ENCODE peak calls at places on chromosomes 2 and 18, in five cellular contexts. One of them, this sample, is unnamed.

GRCh38 chr2:37676274-37676673 is 4.8 kb upstream of the CDC42EP3 start:
- DNase-seq in left ventricle myocardium inferior: no peak
- DNase-seq in GM06990: no peak
- DNase-seq in HL-60: no peak
- DNase-seq in kidney: no peak
- DNase-seq in this sample: no peak

GRCh38 chr2:142870516-142870915 is 6.9 kb upstream of the KYNU start:
- DNase-seq in HL-60: no peak
- DNase-seq in left ventricle myocardium inferior: no peak
- DNase-seq in GM06990: no peak
- DNase-seq in kidney: no peak
- DNase-seq in this sample: no peak

GRCh38 chr2:41791523-41791922 is 256.3 kb upstream of the PKDCC start:
- DNase-seq in left ventricle myocardium inferior: peak
- DNase-seq in kidney: no peak
- DNase-seq in HL-60: no peak
- DNase-seq in GM06990: no peak
- DNase-seq in this sample: peak

GRCh38 chr2:138516030-138516704 is 14.6 kb downstream of the SPOPL start:
- DNase-seq in GM06990: no peak
- DNase-seq in left ventricle myocardium inferior: no peak
- DNase-seq in HL-60: no peak
- DNase-seq in kidney: no peak
- DNase-seq in this sample: no peak

GRCh38 chr18:49072524-49072934 is 121.8 kb upstream of the SMAD7 start:
- DNase-seq in GM06990: no peak
- DNase-seq in HL-60: no peak
- DNase-seq in left ventricle myocardium inferior: no peak
- DNase-seq in kidney: no peak
- DNase-seq in this sample: no peak

GRCh38 chr2:206084870-206085741 is 868 bp downstream of the INO80D start:
- DNase-seq in GM06990: peak
- DNase-seq in HL-60: peak
- DNase-seq in left ventricle myocardium inferior: peak
- DNase-seq in kidney: peak
- DNase-seq in this sample: no peak

GRCh38 chr2:234495801-234496441 is 960 bp downstream of the ARL4C start:
- DNase-seq in left ventricle myocardium inferior: peak
- DNase-seq in GM06990: no peak
- DNase-seq in HL-60: peak
- DNase-seq in kidney: peak
- DNase-seq in this sample: no peak

GRCh38 chr2:121175326-121175725 is 109.7 kb downstream of the TFCP2L1 start:
- DNase-seq in GM06990: no peak
- DNase-seq in kidney: no peak
- DNase-seq in left ventricle myocardium inferior: no peak
- DNase-seq in HL-60: no peak
- DNase-seq in this sample: no peak

GRCh38 chr2:120461546-120462537 is 115.9 kb downstream of the INHBB start:
- DNase-seq in HL-60: no peak
- DNase-seq in left ventricle myocardium inferior: no peak
- DNase-seq in kidney: peak
- DNase-seq in GM06990: no peak
- DNase-seq in this sample: no peak

GRCh38 chr2:28687640-28688039 is 64.0 kb upstream of the PPP1CB start:
- DNase-seq in HL-60: no peak
- DNase-seq in GM06990: no peak
- DNase-seq in kidney: no peak
- DNase-seq in left ventricle myocardium inferior: no peak
- DNase-seq in this sample: no peak

GRCh38 chr2:45833968-45834344 is 182.5 kb downstream of the PRKCE start:
- DNase-seq in GM06990: peak
- DNase-seq in HL-60: peak
- DNase-seq in kidney: no peak
- DNase-seq in left ventricle myocardium inferior: no peak
- DNase-seq in this sample: peak

GRCh38 chr2:19812166-19812565 is 89.6 kb downstream of the TTC32 start:
- DNase-seq in GM06990: no peak
- DNase-seq in left ventricle myocardium inferior: peak
- DNase-seq in HL-60: no peak
- DNase-seq in kidney: no peak
- DNase-seq in this sample: no peak

GRCh38 chr18:35729971-35730668 is 148.6 kb downstream of the GALNT1 start:
- DNase-seq in HL-60: no peak
- DNase-seq in GM06990: no peak
- DNase-seq in left ventricle myocardium inferior: no peak
- DNase-seq in kidney: no peak
- DNase-seq in this sample: no peak

GRCh38 chr2:237715459-237715947 is 83.1 kb upstream of the RBM44 start:
- DNase-seq in left ventricle myocardium inferior: no peak
- DNase-seq in GM06990: no peak
- DNase-seq in kidney: no peak
- DNase-seq in HL-60: no peak
- DNase-seq in this sample: no peak

GRCh38 chr2:61588566-61588965 is 50.4 kb upstream of the XPO1 start:
- DNase-seq in left ventricle myocardium inferior: no peak
- DNase-seq in kidney: no peak
- DNase-seq in HL-60: no peak
- DNase-seq in GM06990: no peak
- DNase-seq in this sample: no peak

GRCh38 chr2:254231-254630 is 9.6 kb downstream of the SH3YL1 start:
- DNase-seq in kidney: no peak
- DNase-seq in HL-60: no peak
- DNase-seq in left ventricle myocardium inferior: no peak
- DNase-seq in GM06990: no peak
- DNase-seq in this sample: no peak

GRCh38 chr2:207161724-207162123 is 4.0 kb downstream of the KLF7 start:
- DNase-seq in HL-60: no peak
- DNase-seq in GM06990: no peak
- DNase-seq in kidney: no peak
- DNase-seq in left ventricle myocardium inferior: no peak
- DNase-seq in this sample: no peak

GRCh38 chr2:190649035-190649797 is at the start of gene NAB1:
- DNase-seq in left ventricle myocardium inferior: peak
- DNase-seq in HL-60: peak
- DNase-seq in GM06990: peak
- DNase-seq in kidney: peak
- DNase-seq in this sample: no peak

GRCh38 chr2:72497761-72498160 is 328.1 kb downstream of the EXOC6B start:
- DNase-seq in kidney: no peak
- DNase-seq in left ventricle myocardium inferior: no peak
- DNase-seq in HL-60: no peak
- DNase-seq in GM06990: no peak
- DNase-seq in this sample: no peak

GRCh38 chr18:22447770-22448169 is 30.1 kb upstream of the CTAGE1 start:
- DNase-seq in kidney: no peak
- DNase-seq in GM06990: no peak
- DNase-seq in HL-60: no peak
- DNase-seq in left ventricle myocardium inferior: no peak
- DNase-seq in this sample: no peak

GRCh38 chr2:235206980-235207579 is 255.3 kb downstream of the SH3BP4 start:
- DNase-seq in kidney: no peak
- DNase-seq in HL-60: no peak
- DNase-seq in left ventricle myocardium inferior: no peak
- DNase-seq in GM06990: peak
- DNase-seq in this sample: no peak

GRCh38 chr2:46562451-46562841 is 83.1 kb downstream of the TMEM247 start:
- DNase-seq in GM06990: no peak
- DNase-seq in left ventricle myocardium inferior: no peak
- DNase-seq in HL-60: no peak
- DNase-seq in kidney: no peak
- DNase-seq in this sample: no peak

GRCh38 chr2:239825705-239825979 is 199.5 kb downstream of the NDUFA10 start:
- DNase-seq in HL-60: no peak
- DNase-seq in left ventricle myocardium inferior: peak
- DNase-seq in kidney: peak
- DNase-seq in GM06990: no peak
- DNase-seq in this sample: no peak

GRCh38 chr2:239826786-239827510 is 198.2 kb downstream of the NDUFA10 start:
- DNase-seq in GM06990: no peak
- DNase-seq in left ventricle myocardium inferior: peak
- DNase-seq in kidney: peak
- DNase-seq in HL-60: no peak
- DNase-seq in this sample: no peak

GRCh38 chr2:239824051-239824694 is 201.0 kb downstream of the NDUFA10 start:
- DNase-seq in kidney: peak
- DNase-seq in HL-60: no peak
- DNase-seq in left ventricle myocardium inferior: no peak
- DNase-seq in GM06990: no peak
- DNase-seq in this sample: no peak

GRCh38 chr2:239826376-239826775 is 198.8 kb downstream of the NDUFA10 start:
- DNase-seq in left ventricle myocardium inferior: no peak
- DNase-seq in kidney: peak
- DNase-seq in HL-60: no peak
- DNase-seq in GM06990: no peak
- DNase-seq in this sample: no peak

GRCh38 chr2:239824866-239825704 is 200.1 kb downstream of the NDUFA10 start:
- DNase-seq in left ventricle myocardium inferior: peak
- DNase-seq in HL-60: no peak
- DNase-seq in GM06990: no peak
- DNase-seq in kidney: peak
- DNase-seq in this sample: no peak
- TF ChIP-seq CTCF in left ventricle myocardium inferior: no peak
- TF ChIP-seq CTCF in HL-60: no peak
- TF ChIP-seq CTCF in GM06990: no peak
- TF ChIP-seq CTCF in kidney: no peak
- TF ChIP-seq CTCF in this sample: no peak

DNA sequence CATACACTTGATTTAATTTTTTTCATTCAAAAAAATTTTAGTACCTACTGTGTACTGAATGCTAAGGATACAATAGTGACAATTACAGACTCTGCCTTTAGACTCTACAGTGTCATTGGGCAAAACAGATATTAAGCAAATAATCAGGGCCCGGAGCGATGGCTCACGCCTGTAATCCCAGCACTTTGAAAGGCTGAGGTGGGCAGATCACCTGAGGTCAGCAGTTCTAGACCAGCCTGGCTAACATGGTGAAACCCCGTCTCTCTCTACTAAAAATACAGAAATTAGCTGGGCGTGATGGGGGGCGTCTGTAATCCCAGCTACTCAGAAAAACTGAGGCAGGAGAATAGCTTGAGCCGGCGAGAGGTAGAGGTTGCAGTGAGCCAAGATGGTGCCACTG is 1.4 kb downstream of the UBXN2A start:
- DNase-seq in left ventricle myocardium inferior: no peak
- DNase-seq in kidney: no peak
- DNase-seq in HL-60: no peak
- DNase-seq in GM06990: no peak
- DNase-seq in this sample: no peak
- H3K4me3 ChIP-seq in left ventricle myocardium inferior: peak
- H3K4me3 ChIP-seq in kidney: no peak
- H3K4me3 ChIP-seq in HL-60: no peak
- H3K4me3 ChIP-seq in GM06990: no peak
- H3K4me3 ChIP-seq in this sample: peak

DNA sequence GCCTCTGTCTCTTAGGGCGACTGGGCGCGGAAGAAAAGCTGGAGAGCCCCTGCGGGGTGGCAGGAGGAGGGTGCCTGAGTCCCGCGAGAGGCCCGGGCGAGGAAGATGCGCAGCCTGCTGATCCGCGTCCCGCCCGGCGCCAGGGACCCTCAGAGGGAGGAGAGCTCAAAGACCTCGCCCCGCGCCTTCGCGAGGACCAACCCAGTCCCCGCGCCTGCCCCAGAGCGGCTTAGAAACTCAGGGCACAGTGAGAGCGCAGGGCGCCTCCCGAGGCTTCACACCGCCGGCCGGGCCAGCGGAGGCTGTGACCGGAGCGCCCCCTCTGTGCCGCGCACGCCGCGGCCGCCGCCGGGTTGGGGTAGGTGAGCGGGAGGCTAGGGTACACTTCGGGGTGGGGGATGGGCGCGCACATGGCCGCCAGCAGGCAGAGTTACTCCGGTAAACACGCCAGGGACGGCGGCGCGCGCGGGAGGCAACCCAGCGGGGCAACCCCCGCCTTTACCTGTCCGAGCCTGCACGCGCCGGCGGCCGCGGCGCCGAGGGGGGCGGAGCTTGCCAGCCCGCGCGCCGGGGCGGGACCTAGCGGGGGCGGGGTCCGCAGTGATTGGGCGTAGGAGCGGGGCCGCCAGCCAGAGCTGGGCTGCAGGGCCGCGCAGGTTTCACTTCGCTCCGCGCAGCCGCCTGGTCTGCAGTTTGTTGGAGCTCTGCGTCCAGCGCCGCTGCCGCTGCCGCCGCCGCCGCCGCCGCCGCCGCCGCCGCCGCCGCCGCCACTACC is at the start of gene BCL2L11:
- DNase-seq in kidney: peak
- DNase-seq in GM06990: peak
- DNase-seq in HL-60: peak
- DNase-seq in left ventricle myocardium inferior: peak
- DNase-seq in this sample: peak
- TF ChIP-seq CTCF in kidney: no peak
- TF ChIP-seq CTCF in GM06990: peak
- TF ChIP-seq CTCF in HL-60: peak
- TF ChIP-seq CTCF in left ventricle myocardium inferior: peak
- TF ChIP-seq CTCF in this sample: peak

DNA sequence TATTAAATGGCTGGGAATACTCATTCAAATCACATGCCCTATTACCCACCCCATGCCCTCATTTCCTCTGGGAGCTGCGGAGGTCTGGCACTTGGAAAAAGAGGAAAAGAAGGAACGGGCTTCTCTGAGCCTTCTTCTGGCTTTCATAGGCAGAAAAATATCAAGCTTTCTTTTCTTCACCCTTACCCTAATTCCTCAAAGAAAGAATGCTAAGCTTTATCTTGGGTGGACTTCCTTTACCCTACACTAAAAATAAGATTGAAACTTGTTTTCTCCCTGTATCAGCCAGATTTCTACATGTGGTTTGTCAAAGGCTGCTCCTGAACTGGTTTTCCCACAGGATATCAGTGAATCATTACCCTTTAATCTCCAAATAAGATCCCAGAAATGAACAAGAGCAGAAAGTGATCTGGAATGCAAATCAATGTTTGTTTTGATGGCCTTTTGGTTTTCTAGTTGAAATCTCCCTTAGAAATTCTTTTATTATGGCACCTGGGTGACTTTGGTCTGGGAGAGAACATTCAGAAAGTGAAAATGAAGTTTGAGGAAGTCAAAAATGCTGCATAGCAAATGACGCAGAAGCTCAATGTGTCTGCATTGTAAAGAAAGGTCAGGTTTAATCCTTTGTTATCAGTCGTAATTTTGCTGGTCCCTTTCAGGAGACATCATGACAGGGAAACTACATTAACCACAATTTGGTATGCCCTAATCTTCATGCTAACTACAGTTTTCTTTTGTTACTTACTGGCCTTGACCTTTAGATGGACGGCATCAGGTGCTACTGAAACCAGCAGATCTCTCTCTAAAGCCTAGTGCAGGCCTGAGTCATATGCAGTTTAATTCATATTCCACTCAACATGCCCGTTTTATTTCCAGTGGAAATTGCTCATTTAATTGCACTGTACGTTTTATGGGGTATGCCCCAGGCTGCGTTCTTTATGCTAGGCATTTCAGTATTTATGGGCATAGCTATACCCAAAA is 46.6 kb upstream of the HNRNPA3 start:
- DNase-seq in kidney: no peak
- DNase-seq in GM06990: peak
- DNase-seq in HL-60: peak
- DNase-seq in left ventricle myocardium inferior: no peak
- DNase-seq in this sample: peak
- H3K4me3 ChIP-seq in kidney: peak
- H3K4me3 ChIP-seq in GM06990: peak
- H3K4me3 ChIP-seq in HL-60: no peak
- H3K4me3 ChIP-seq in left ventricle myocardium inferior: peak
- H3K4me3 ChIP-seq in this sample: peak

This sample was measured in GM12864.